ENCODE peak calls at places on chromosomes 2 and 18, in eight cellular contexts. Y, J, B, O, M, W, G and F are unnamed samples. For H3K36me3 and H3K4me1, the result is how much of the 10 kb centered on the place peaks cover.

GRCh38 chr2:222483513-222484039 is 59.2 kb downstream of the SGPP2 start:
- DNase-seq in W (peak), Y (no peak), B (no peak), O (no peak), M (no peak), J (no peak), G (peak), F (no peak)

GRCh38 chr2:46547223-46548102 is 68.1 kb downstream of the TMEM247 start:
- DNase-seq in O (peak), W (peak), Y (no peak), B (no peak), J (no peak), G (no peak), M (no peak), F (no peak)

GRCh38 chr18:12276736-12277554 is 22.8 kb downstream of the CIDEA start:
- DNase-seq in J (no peak), W (no peak), M (no peak), O (no peak), G (no peak), B (no peak), Y (no peak), F (no peak)

GRCh38 chr2:7190587-7191320 is 273.5 kb downstream of the RNF144A start:
- DNase-seq in G (peak), W (no peak), M (no peak), Y (no peak), B (no peak), O (no peak), J (no peak), F (no peak)

GRCh38 chr18:79411614-79412526 is 16.1 kb downstream of the NFATC1 start:
- DNase-seq in W (no peak), G (no peak), M (peak), J (no peak), O (no peak), Y (no peak), B (no peak), F (no peak)

GRCh38 chr2:44779793-44780192 is 161.7 kb upstream of the SIX3 start:
- DNase-seq in G (no peak), Y (no peak), W (no peak), O (no peak), B (no peak), M (no peak), J (no peak), F (no peak)

GRCh38 chr2:235665656-235666239 is 171.9 kb downstream of the AGAP1 start:
- DNase-seq in Y (no peak), O (no peak), B (no peak), J (peak), M (no peak), W (no peak), G (peak), F (no peak)

GRCh38 chr2:221197223-221197622 is 374.9 kb downstream of the EPHA4 start:
- DNase-seq in M (no peak), W (no peak), Y (no peak), B (no peak), G (no peak), O (no peak), J (no peak), F (no peak)

GRCh38 chr2:213238753-213239591 is 45.3 kb upstream of the SPAG16 start:
- DNase-seq in J (peak), B (no peak), Y (no peak), G (no peak), M (no peak), W (no peak), O (no peak), F (no peak)

GRCh38 chr2:234003972-234004617 is 46.4 kb upstream of the SPP2 start:
- DNase-seq in W (no peak), J (peak), B (no peak), O (peak), M (no peak), G (no peak), Y (no peak), F (no peak)

GRCh38 chr2:76268928-76269327 is 558.2 kb upstream of the GCFC2 start:
- DNase-seq in G (no peak), Y (no peak), M (no peak), O (peak), J (peak), B (no peak), W (no peak), F (no peak)

GRCh38 chr2:241125626-241126025 is 23.5 kb upstream of the MTERF4 start:
- DNase-seq in Y (no peak), J (no peak), B (no peak), W (no peak), O (no peak), G (no peak), M (no peak), F (no peak)

GRCh38 chr2:11628675-11629074 is 41.3 kb downstream of the NTSR2 start:
- DNase-seq in Y (no peak), O (no peak), B (no peak), G (no peak), J (no peak), W (no peak), M (no peak), F (no peak)
- H3K36me3 ChIP-seq in Y (under half), O (under half), B (under half), G (under half), J (under half), W (under half), M (under half), F (under half)

DNA sequence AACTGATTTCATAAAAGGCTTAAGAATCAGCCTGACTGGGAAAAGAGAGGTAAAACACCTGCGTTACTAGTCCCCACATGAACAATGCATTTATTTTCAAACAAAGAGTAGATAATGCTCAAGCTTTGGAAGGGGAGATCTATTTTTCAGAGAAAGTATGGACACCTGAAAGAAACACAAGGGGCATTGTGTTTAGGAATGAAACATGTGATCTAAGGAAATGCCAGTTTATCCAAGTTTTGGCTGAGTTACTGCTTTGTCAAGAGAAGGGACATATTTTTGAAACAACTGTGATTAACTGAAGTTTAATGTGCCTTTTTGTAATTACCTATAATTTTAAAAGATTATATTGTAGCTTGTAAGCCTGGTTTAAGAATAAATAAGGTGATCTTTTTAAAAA is 49.3 kb upstream of the RBBP8 start:
- DNase-seq in W (no peak), O (no peak), Y (no peak), B (no peak), J (no peak), M (no peak), G (no peak), F (no peak)
- H3K4me1 ChIP-seq in W (under half), O (under half), Y (under half), B (under half), J (under half), M (under half), G (under half), F (under half)

GRCh38 chr2:101307503-101307902 is 998 bp downstream of the RNF149 start:
- DNase-seq in B (no peak), W (no peak), G (no peak), M (no peak), Y (no peak), J (peak), O (no peak), F (no peak)
- H3K36me3 ChIP-seq in B (under half), W (under half), G (under half), M (under half), Y (under half), J (under half), O (under half), F (under half)

GRCh38 chr2:127637725-127638252 is 8.2 kb upstream of the GPR17 start:
- DNase-seq in O (peak), W (no peak), Y (no peak), G (peak), B (no peak), M (no peak), J (peak), F (no peak)

GRCh38 chr2:127635380-127636237 is 10.3 kb upstream of the GPR17 start:
- DNase-seq in O (no peak), M (no peak), W (no peak), Y (no peak), J (no peak), B (no peak), G (no peak), F (no peak)

GRCh38 chr2:127638361-127639110 is 7.4 kb upstream of the GPR17 start:
- DNase-seq in W (no peak), Y (no peak), M (no peak), B (no peak), G (peak), J (peak), O (no peak), F (no peak)

GRCh38 chr2:127636248-127637235 is 9.4 kb upstream of the GPR17 start:
- DNase-seq in O (no peak), Y (no peak), W (peak), J (no peak), G (no peak), B (no peak), M (no peak), F (no peak)

DNA sequence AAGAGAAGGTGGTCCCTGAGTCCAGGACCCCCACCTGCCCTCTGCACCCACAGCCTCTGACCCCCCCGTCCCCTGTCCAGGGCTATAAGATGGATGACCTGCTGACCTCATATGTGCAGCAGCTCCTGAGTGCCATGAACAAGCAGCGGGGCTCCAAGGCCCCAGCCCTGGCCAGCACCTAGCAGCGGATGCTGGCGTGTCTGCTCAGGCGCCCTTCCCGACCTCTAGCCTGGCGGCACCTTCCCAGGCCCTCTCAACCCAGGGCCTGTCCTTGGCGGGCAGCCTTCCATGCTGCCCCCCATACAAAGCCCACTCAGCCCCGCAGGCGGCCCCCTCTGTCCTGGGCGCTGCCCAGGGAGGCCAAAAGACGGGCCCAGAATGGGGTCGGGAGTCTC is 8.7 kb upstream of the GPR17 start:
- DNase-seq in M (no peak), Y (no peak), J (no peak), B (no peak), W (no peak), O (no peak), G (no peak), F (no peak)
- H3K4me1 ChIP-seq in M (under half), Y (half or more), J (under half), B (half or more), W (under half), O (half or more), G (under half), F (under half)

DNA sequence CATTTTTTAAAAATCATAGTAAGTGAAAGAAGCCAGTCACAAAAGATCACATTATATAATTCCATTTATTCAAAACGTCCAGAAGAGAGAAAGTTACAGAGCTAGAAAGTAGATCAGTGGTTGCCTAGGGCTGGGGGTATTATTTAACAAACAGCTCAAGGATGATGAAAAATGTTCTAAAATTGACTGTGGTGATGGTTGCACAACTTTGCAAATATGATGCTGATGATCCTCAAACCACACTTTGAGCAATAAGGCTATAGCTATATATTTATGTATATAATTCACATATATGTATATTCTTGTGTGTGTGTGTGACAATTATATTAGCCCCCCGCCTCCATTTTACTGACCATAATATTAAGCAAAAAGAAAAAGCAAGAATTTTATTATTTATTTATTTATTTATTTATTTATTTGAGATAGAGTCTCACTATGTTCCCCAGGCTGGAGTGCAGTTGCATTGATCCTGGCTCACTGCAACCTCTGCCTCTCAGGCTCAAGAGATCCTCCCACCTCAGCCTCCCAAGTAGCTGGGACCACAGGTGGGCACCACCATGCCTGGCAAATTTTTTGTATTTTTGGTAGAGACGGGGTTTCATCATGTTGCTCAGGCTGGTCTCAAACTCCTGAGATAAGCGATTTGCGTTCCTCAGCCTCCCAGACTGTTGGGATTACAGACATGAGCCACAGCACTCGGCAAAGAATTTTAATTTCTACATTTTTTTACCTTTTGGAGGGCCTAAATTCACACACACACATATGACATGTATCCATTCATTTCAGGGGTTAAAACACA is 1.9 kb downstream of the WDR12 start:
- DNase-seq in J (no peak), B (no peak), O (no peak), G (no peak), M (no peak), Y (no peak), W (no peak), F (no peak)
- H3K36me3 ChIP-seq in J (under half), B (under half), O (under half), G (under half), M (under half), Y (under half), W (under half), F (under half)

DNA sequence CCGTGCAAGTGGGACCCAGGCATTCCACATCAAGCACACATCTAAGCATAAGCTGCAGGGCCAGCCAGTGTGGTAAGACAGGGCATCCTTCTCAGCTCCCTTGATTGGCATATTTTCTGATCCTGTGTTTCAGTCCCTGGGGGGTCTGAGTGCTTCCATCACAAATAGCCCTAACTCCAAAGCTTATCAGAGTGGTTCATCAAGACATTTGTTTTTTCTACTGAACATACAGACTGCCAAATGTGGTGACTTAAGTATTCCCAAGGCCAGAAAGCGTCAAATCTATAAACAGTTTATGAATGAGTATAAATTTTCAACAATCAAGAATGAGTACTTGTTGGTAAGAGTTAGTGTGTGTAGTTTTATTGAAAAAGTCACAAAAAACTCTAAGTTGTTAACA is 18.8 kb downstream of the SPRED2 start:
- DNase-seq in M (no peak), G (no peak), J (no peak), Y (no peak), W (no peak), B (no peak), O (no peak), F (no peak)
- H3K4me1 ChIP-seq in M (under half), G (under half), J (half or more), Y (under half), W (under half), B (under half), O (under half), F (under half)

DNA sequence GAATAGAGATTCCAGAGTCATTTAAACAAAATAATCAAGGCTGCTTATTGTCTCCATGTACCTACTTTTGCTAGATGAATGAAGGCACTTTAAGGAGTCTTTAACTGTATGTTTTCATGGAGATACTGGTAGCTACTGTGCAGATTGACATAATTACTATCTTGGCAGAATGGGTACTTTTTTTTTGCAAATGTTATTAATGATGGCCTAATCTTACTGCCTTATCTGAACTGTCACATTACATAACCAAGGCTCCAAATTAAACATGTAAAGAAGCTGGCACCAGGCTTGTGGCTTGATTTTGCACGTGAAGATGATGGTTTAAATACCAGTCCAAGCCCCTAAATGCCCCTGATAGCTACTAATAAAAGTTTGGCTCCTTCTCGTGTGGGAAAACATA is 4.0 kb downstream of the TRIB2 start:
- DNase-seq in B (no peak), W (no peak), G (no peak), J (no peak), M (no peak), Y (no peak), O (no peak), F (no peak)
- H3K36me3 ChIP-seq in B (under half), W (under half), G (under half), J (under half), M (under half), Y (under half), O (under half), F (under half)

DNA sequence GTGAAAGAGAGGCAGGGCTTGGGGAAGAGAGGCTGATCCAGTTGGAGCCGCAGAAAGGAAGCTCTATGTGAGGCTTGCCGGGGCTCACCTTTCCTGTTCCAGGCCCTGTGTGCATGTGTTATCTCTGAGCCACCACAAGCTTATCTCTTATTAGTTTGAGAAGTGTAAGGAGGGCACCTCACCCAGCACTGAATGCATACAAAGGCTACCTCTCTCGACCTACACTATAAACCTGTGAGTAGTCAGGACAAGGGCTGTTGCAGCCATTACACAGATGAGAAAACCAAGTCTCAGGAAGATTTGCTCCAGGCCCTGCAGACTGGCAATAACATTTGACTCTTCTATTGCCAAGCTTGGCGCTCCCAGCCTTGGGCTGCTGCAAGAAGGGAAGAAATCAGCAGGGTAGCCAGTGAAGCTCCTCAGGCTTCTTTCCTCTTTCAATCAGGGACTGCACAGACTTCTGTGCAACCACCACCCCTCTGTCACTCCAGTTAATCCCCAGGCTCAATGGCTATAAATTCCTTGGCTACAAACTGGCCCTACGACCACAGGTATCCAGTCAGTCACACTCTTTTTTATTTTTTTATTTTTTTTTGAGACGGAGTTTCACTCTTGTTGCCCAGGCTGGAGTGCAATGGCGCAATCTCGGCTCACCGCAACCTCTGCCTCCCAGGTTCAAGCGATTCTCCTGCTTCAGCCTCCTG is 73.8 kb downstream of the CLHC1 start:
- DNase-seq in O (no peak), J (no peak), M (no peak), G (no peak), Y (no peak), W (no peak), B (no peak), F (no peak)
- H3K4me1 ChIP-seq in O (under half), J (half or more), M (half or more), G (half or more), Y (under half), W (under half), B (under half), F (under half)

DNA sequence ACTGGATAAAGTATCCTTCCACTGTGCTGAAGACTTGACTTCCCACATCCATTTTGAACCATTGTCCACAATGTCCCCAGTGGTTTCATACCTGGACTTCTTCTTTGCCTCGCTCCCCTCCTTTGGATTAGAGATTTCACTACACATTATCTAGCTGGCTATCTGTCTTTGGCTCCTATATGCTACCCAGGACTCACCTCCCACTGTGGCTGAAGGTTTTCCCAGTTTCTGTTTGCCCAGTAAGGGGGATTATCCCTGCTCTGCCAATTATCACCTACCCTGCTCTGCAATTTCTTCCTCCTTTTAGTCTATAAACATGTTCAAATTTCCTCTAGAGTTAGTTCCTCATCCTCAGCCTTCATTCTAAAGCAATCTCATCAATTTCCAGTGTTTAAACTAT is 9.1 kb downstream of the NDUFS1 start:
- DNase-seq in M (no peak), B (no peak), Y (no peak), G (no peak), O (no peak), J (no peak), W (no peak), F (no peak)
- H3K36me3 ChIP-seq in M (under half), B (half or more), Y (under half), G (under half), O (half or more), J (half or more), W (under half), F (under half)

GRCh38 chr2:239780236-239780997 is 244.7 kb downstream of the NDUFA10 start:
- DNase-seq in O (no peak), G (no peak), W (no peak), J (no peak), Y (no peak), M (no peak), B (no peak), F (peak)
- H3K4me1 ChIP-seq in O (under half), G (under half), W (under half), J (under half), Y (under half), M (under half), B (under half), F (under half)